ENCODE peak calls at places on chromosome 12, in six cellular contexts. K is K562, W is HCT116, S is GM12878, D is SK-N-SH, N is Panc1. B is an unnamed sample.

GRCh38 chr12:58310828-58311273 is 369.5 kb downstream of the ATP23 start:
- DNase-seq in K (peak; percentile 9), W (peak; percentile 66), S (no peak), D (no peak), N (peak; percentile 92), B (no peak)

GRCh38 chr12:42118136-42118879 is 26.4 kb downstream of the GXYLT1 start:
- DNase-seq in K (no peak), W (no peak), S (no peak), D (no peak), N (no peak), B (no peak)

GRCh38 chr12:105738036-105738435 is 400.7 kb downstream of the NUAK1 start:
- DNase-seq in K (no peak), W (no peak), S (no peak), D (no peak), N (no peak), B (no peak)

GRCh38 chr12:127081058-127081457 is 1185.9 kb upstream of the TMEM132C start:
- DNase-seq in K (no peak), W (no peak), S (no peak), D (no peak), N (no peak), B (no peak)

GRCh38 chr12:93526786-93527428 is 45.6 kb upstream of the SOCS2 start:
- DNase-seq in K (no peak), W (peak; percentile 61), S (no peak), D (no peak), N (no peak), B (no peak)

GRCh38 chr12:53726946-53727309 is 324 bp downstream of the CALCOCO1 start:
- DNase-seq in K (peak; percentile 63), W (no peak), S (no peak), D (no peak), N (no peak), B (peak; percentile 26)

GRCh38 chr12:106079148-106079738 is 59.5 kb downstream of the NUAK1 start:
- DNase-seq in K (no peak), W (no peak), S (no peak), D (no peak), N (no peak), B (no peak)

GRCh38 chr12:121468451-121468850 is 68.5 kb downstream of the RNF34 start:
- DNase-seq in K (no peak), W (no peak), S (no peak), D (no peak), N (no peak), B (no peak)

GRCh38 chr12:67501362-67501761 is 147.2 kb upstream of the DYRK2 start:
- DNase-seq in K (no peak), W (no peak), S (no peak), D (no peak), N (no peak), B (no peak)

GRCh38 chr12:77888611-77889010 is 57.9 kb downstream of the NAV3 start:
- DNase-seq in K (no peak), W (peak; percentile 67), S (no peak), D (no peak), N (no peak), B (no peak)

GRCh38 chr12:122449317-122449716 is 26.8 kb upstream of the CLIP1 start:
- DNase-seq in K (no peak), W (peak; percentile 62), S (no peak), D (no peak), N (peak; percentile 64), B (peak; percentile 74)

GRCh38 chr12:103397536-103397935 is 98.2 kb downstream of the C12orf42 start:
- DNase-seq in K (no peak), W (no peak), S (no peak), D (no peak), N (no peak), B (no peak)

GRCh38 chr12:106736051-106736957 is 38.2 kb upstream of the RIC8B start:
- DNase-seq in K (no peak), W (no peak), S (no peak), D (no peak), N (no peak), B (peak; percentile 22)

GRCh38 chr12:106416273-106416672 is 58.7 kb downstream of the POLR3B start:
- DNase-seq in K (no peak), W (no peak), S (no peak), D (no peak), N (no peak), B (no peak)

DNA sequence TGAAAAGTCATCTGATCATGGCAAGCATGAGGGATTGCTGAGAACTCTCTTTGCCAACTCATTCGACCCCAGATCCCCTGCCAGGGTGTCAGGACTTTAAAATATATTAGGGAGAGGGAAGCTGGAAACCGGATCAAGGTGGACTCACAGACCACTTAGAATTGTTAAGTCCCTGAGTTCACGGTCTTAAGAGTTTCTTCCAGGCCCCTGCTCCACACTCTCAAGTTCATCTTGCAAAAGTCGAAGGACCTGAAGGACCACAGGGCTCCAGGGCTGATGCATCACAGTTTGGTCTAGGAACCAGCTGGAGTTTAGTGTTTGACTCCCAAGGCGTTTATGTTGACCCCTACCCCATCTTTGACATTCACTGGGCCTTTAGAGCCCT is 499 bp upstream of the RASSF9 start:
- DNase-seq in K (no peak), W (no peak), S (no peak), D (no peak), N (no peak), B (no peak)
- H3K4me3 ChIP-seq in K (no peak overlapping the region), W (no peak overlapping the region), S (no peak overlapping the region), D (no peak overlapping the region), N (no peak overlapping the region), B (no peak overlapping the region)

DNA sequence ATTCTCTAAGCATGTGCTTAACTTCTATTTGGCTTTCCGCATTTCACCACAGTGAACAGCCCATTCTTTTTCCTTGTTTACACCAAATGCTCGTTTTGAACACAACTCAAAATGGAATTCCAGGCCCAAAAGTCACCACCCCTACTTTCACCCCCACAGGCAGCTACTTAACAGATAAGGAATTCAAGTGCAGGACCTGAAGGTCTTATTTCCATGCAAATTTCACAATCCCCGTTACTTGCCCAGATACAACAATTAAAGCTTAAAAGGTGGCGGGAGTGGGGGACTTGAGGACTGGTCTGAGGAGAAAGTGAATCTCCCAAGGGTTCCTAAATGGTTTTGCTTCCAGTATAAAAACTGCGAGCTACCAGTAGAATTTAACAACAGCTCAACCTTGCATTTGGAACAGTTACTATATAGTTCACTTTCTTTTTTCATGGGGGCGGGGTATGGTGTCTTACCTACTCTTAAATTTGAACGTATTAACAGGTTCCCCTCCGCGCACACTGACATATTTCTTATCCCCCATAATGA is 3.7 kb downstream of the USP44 start:
- DNase-seq in K (no peak), W (no peak), S (no peak), D (no peak), N (no peak), B (no peak)
- TF ChIP-seq POLR2AphosphoS5 in K (no peak), W (no peak), S (no peak), D (no peak), N (no peak), B (no peak)

DNA sequence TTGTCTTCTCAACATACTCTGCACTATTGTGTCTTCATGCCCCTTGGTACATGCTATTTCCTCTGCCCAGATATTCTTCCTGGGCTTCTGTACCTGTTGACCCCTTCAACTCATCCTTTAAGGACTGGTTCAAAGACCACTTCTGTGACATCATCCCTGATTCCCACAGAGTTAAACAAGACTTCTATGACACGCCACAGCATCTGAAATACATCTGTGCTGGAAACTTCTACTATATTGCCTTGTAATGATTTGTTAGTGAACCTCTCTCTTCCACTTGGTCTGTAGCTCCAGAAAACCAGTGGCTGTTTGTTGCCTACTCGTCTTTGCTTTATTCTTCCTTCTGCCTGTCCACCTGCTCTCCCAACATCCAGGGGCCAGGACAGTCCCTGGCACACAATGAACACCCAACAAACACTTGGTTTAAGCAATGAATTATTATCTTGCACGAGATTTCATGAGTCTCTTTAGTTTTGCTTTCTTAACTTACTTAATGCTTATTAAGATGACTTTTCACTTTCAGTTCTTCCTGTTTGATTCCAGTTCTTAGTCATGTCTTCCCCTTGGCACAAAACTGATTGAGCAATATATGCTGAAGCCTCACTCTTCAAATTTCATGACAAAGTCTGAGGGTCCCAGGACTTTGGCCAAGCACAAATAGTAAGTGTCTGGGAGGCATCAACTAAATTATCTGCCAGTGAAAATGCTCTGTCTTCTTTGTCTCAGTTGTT is 485.9 kb downstream of the APAF1 start:
- DNase-seq in K (no peak), W (no peak), S (peak; percentile 50), D (no peak), N (no peak), B (no peak)
- TF ChIP-seq REST in K (no peak), W (no peak), S (no peak), D (no peak), N (no peak), B (no peak)

GRCh38 chr12:46956451-46957035 is 122.9 kb upstream of the PCED1B start:
- DNase-seq in K (no peak), W (no peak), S (no peak), D (no peak), N (no peak), B (no peak)

GRCh38 chr12:46948936-46949555 is 123.2 kb upstream of the SLC38A4 start:
- DNase-seq in K (no peak), W (no peak), S (no peak), D (no peak), N (no peak), B (no peak)

GRCh38 chr12:46950116-46950515 is 124.3 kb upstream of the SLC38A4 start:
- DNase-seq in K (no peak), W (no peak), S (no peak), D (no peak), N (no peak), B (no peak)

GRCh38 chr12:46958093-46958492 is 121.3 kb upstream of the PCED1B start:
- DNase-seq in K (no peak), W (no peak), S (no peak), D (no peak), N (no peak), B (no peak)

DNA sequence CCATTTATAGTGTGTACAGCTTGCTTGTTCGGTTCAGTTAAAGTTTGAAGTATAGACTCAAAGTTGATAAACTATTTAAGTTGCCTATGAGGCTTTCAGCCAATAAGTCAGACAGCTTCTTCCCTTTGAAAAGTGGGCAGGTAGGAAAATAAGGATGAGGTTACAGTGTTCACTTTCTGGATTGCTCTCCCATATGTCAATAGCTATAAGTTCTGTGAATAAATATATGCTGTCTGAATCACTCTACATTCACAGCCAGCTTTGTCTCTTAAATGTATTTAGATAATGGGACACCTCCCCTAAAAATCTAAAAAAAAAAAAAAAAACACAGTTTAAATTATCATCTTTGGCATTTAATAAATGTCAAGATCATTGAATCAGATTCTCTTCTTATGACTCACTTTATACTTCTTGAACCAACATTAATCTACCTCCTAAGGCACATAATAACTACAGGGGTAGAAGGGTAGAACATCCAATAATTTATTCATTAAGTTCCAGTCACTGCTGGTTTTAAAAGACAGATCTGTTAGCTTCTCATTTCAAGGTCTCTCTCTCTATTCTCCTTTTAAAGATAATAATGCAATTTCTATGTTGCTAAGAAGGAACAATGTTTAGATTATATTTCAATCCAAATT is 126.4 kb upstream of the PCED1B start:
- DNase-seq in K (no peak), W (no peak), S (no peak), D (no peak), N (no peak), B (no peak)
- H3K4me3 ChIP-seq in K (no peak overlapping the region), W (no peak overlapping the region), S (no peak overlapping the region), D (no peak overlapping the region), N (no peak overlapping the region), B (no peak overlapping the region)

B was measured in HL-60.